ENCODE peak calls at places on chromosomes 5 and 9, in five cellular contexts. E, P, F, M and J are unnamed samples. For H3K9me3, the result is how much of the 10 kb centered on the place peaks cover.

GRCh38 chr9:112754578-112754977 is 4.0 kb downstream of the SNX30 start:
- DNase-seq in E (peak), P (peak), F (peak), M (peak), J (no peak)

GRCh38 chr5:36054646-36055045 is 12.0 kb downstream of the UGT3A2 start:
- DNase-seq in E (no peak), P (no peak), F (no peak), M (no peak), J (no peak)

GRCh38 chr9:127305450-127306226 is 41.1 kb downstream of the GARNL3 start:
- DNase-seq in E (peak), P (no peak), F (no peak), M (no peak), J (no peak)

GRCh38 chr9:36401179-36401740 is 1.2 kb upstream of the RNF38 start:
- DNase-seq in E (peak), P (no peak), F (peak), M (peak), J (peak)

GRCh38 chr9:99259231-99259918 is 37.3 kb downstream of the SEC61B start:
- DNase-seq in E (no peak), P (peak), F (no peak), M (peak), J (peak)

GRCh38 chr9:27600254-27600653 is 27.0 kb upstream of the C9orf72 start:
- DNase-seq in E (no peak), P (no peak), F (no peak), M (no peak), J (no peak)

GRCh38 chr5:15203376-15203775 is 296.6 kb upstream of the FBXL7 start:
- DNase-seq in E (no peak), P (no peak), F (no peak), M (no peak), J (no peak)

GRCh38 chr9:17063535-17064135 is 71.2 kb upstream of the CNTLN start:
- DNase-seq in E (peak), P (peak), F (peak), M (peak), J (peak)

GRCh38 chr5:168460606-168461005 is 25.7 kb upstream of the RARS1 start:
- DNase-seq in E (no peak), P (no peak), F (no peak), M (no peak), J (no peak)

GRCh38 chr5:113330533-113331200 is 104.1 kb downstream of the TSSK1B start:
- DNase-seq in E (peak), P (peak), F (peak), M (peak), J (peak)

GRCh38 chr5:154723740-154724505 is 31.3 kb upstream of the LARP1 start:
- DNase-seq in E (no peak), P (no peak), F (no peak), M (peak), J (no peak)

GRCh38 chr5:157222506-157223230 is 42.0 kb downstream of the ITK start:
- DNase-seq in E (no peak), P (no peak), F (peak), M (peak), J (no peak)

GRCh38 chr5:1011226-1011631 is 2.6 kb downstream of the NKD2 start:
- DNase-seq in E (no peak), P (peak), F (peak), M (no peak), J (peak)

GRCh38 chr5:108148715-108149139 is 233.2 kb downstream of the FBXL17 start:
- DNase-seq in E (no peak), P (peak), F (peak), M (peak), J (peak)

GRCh38 chr5:112738180-112738560 is 485 bp downstream of the APC start:
- DNase-seq in E (no peak), P (peak), F (no peak), M (no peak), J (no peak)

GRCh38 chr5:40385544-40385943 is 294.2 kb upstream of the PTGER4 start:
- DNase-seq in E (peak), P (no peak), F (peak), M (peak), J (no peak)

GRCh38 chr5:1167361-1167727 is 34.1 kb upstream of the SLC6A19 start:
- DNase-seq in E (no peak), P (no peak), F (no peak), M (no peak), J (no peak)

DNA sequence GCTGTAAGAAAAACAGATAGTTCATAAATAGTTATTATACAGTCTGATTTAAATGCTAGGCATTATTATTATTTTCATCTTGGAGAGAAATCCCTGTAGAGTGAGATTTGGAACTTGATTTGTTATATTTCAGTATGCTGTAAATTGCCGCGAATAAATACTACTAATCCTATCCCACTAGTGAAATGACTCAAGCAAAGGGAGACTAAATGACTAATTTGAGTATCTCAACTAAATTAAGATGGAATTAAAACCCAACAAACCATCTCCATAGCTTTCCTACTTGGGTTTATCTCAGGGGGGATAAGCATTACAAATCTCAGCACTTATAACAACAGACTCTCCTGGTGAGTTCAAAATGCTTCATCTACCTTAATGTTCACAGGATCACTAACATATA is 206.0 kb downstream of the MCTP1 start:
- DNase-seq in E (no peak), P (no peak), F (no peak), M (no peak), J (no peak)
- H3K4me3 ChIP-seq in E (no peak), P (no peak), F (no peak), M (no peak), J (no peak)

GRCh38 chr9:86353591-86354047 is 591 bp downstream of the TUT7 start:
- DNase-seq in E (no peak), P (peak), F (peak), M (no peak), J (peak)

GRCh38 chr9:86354882-86355399 is 731 bp upstream of the TUT7 start:
- DNase-seq in E (no peak), P (peak), F (no peak), M (peak), J (no peak)

GRCh38 chr9:86354048-86354881 is at the start of gene TUT7:
- DNase-seq in E (peak), P (peak), F (peak), M (peak), J (peak)

GRCh38 chr9:86351897-86352296 is 2.3 kb downstream of the TUT7 start:
- DNase-seq in E (no peak), P (no peak), F (no peak), M (no peak), J (no peak)

DNA sequence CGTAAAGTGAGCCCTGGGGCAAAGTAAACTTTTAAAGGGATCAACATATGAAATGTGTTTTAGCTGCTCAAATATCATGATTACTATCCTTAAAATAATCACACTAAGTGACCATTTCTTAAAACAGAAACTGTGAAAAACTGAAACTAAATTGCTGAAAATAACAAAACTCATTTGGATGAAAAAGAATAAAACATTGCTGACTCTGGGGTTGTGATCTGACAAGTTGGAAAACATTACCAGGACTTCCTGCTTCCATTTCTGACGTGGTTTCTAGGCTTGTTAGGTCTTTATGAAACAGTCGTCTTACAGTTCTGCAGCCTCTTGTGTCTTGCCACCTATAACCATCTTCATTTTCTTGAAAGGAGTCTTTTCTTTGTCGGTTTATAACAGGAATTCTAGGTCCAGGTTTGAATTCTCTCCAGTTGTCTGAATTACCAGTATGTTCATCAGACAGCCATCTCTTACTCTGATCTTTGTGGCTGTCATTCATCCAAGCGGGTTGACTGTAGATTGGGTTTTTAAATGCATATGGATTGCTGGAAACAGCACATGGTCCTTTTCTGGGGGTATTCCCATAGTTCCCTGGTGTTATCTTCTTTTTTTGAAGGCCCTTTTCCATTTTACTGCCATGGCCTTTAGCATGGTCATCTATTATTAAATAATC is 1.6 kb downstream of the TUT7 start:
- DNase-seq in E (no peak), P (peak), F (no peak), M (no peak), J (no peak)
- H3K27ac ChIP-seq in E (no peak), P (peak), F (peak), M (no peak), J (no peak)

GRCh38 chr5:4081466-4081865 is 485.8 kb downstream of the IRX1 start:
- DNase-seq in E (no peak), P (no peak), F (no peak), M (no peak), J (no peak)
- H3K9me3 ChIP-seq in E (under half), P (under half), F (under half), M (under half), J (under half)

GRCh38 chr5:172370237-172370640 is 84.1 kb downstream of the SH3PXD2B start:
- DNase-seq in E (no peak), P (no peak), F (no peak), M (no peak), J (no peak)

GRCh38 chr5:172374783-172375182 is 79.5 kb downstream of the SH3PXD2B start:
- DNase-seq in E (no peak), P (no peak), F (no peak), M (no peak), J (no peak)

GRCh38 chr5:172377438-172377837 is 76.9 kb downstream of the SH3PXD2B start:
- DNase-seq in E (no peak), P (no peak), F (no peak), M (no peak), J (no peak)

GRCh38 chr5:172370648-172371248 is 83.6 kb downstream of the SH3PXD2B start:
- DNase-seq in E (peak), P (peak), F (peak), M (peak), J (no peak)

DNA sequence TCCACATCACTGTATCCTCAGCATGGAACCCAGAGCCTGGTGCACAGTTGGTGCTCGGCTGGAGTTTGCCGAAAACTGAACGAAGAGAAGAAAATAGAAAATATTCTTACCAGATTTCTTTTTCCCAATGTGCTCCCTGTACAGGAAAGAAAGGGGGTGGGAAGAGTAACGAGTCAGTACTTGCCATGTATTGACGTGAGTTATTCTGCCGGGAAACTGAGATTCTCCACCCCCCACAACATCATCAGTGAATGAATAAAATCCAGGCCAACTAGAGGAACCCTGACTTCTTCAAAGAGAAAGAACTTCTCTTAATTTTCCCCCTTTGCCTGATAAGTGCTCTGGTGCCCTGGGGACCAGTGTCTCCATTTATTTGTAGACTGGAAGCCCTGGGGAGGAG is 80.6 kb downstream of the SH3PXD2B start:
- DNase-seq in E (no peak), P (no peak), F (no peak), M (no peak), J (no peak)
- H3K4me3 ChIP-seq in E (no peak), P (no peak), F (no peak), M (no peak), J (no peak)